ENCODE peak calls at places on chromosomes 7 and 10, in five cellular contexts. One of them, this sample, is unnamed.

GRCh38 chr10:16867990-16868389 is 50.8 kb upstream of the RSU1 start:
- DNase-seq in fibroblast of mammary gland: no peak
- DNase-seq in foreskin fibroblast: no peak
- DNase-seq in endodermal cell: no peak
- DNase-seq in left lung: no peak
- DNase-seq in this sample: no peak

GRCh38 chr7:16564909-16565426 is 38.3 kb downstream of the LRRC72 start:
- DNase-seq in fibroblast of mammary gland: peak
- DNase-seq in foreskin fibroblast: peak
- DNase-seq in endodermal cell: no peak
- DNase-seq in left lung: no peak
- DNase-seq in this sample: peak

GRCh38 chr10:79103585-79103984 is 34.8 kb downstream of the ZMIZ1 start:
- DNase-seq in fibroblast of mammary gland: no peak
- DNase-seq in foreskin fibroblast: no peak
- DNase-seq in endodermal cell: no peak
- DNase-seq in left lung: peak
- DNase-seq in this sample: no peak

GRCh38 chr7:49763791-49764190 is 9.6 kb upstream of the VWC2 start:
- DNase-seq in fibroblast of mammary gland: no peak
- DNase-seq in foreskin fibroblast: no peak
- DNase-seq in endodermal cell: no peak
- DNase-seq in left lung: no peak
- DNase-seq in this sample: no peak

GRCh38 chr7:28267012-28267411 is 86.4 kb upstream of the JAZF1 start:
- DNase-seq in fibroblast of mammary gland: no peak
- DNase-seq in foreskin fibroblast: no peak
- DNase-seq in endodermal cell: no peak
- DNase-seq in left lung: no peak
- DNase-seq in this sample: no peak

GRCh38 chr10:59857049-59857448 is 49.3 kb downstream of the CCDC6 start:
- DNase-seq in fibroblast of mammary gland: peak
- DNase-seq in foreskin fibroblast: peak
- DNase-seq in endodermal cell: no peak
- DNase-seq in left lung: no peak
- DNase-seq in this sample: no peak

GRCh38 chr7:100132697-100133137 is 6.0 kb downstream of the MBLAC1 start:
- DNase-seq in fibroblast of mammary gland: peak
- DNase-seq in foreskin fibroblast: peak
- DNase-seq in endodermal cell: peak
- DNase-seq in left lung: no peak
- DNase-seq in this sample: peak

GRCh38 chr7:146366938-146367337 is 250.3 kb downstream of the CNTNAP2 start:
- DNase-seq in fibroblast of mammary gland: peak
- DNase-seq in foreskin fibroblast: peak
- DNase-seq in endodermal cell: no peak
- DNase-seq in left lung: no peak
- DNase-seq in this sample: no peak

GRCh38 chr7:73734619-73735525 is 3.7 kb downstream of the ABHD11 start:
- DNase-seq in fibroblast of mammary gland: peak
- DNase-seq in foreskin fibroblast: peak
- DNase-seq in endodermal cell: peak
- DNase-seq in left lung: peak
- DNase-seq in this sample: peak

GRCh38 chr7:40243076-40243475 is 108.3 kb downstream of the SUGCT start:
- DNase-seq in fibroblast of mammary gland: peak
- DNase-seq in foreskin fibroblast: no peak
- DNase-seq in endodermal cell: no peak
- DNase-seq in left lung: no peak
- DNase-seq in this sample: no peak

GRCh38 chr10:1056326-1057105 is at the start of gene WDR37:
- DNase-seq in fibroblast of mammary gland: peak
- DNase-seq in foreskin fibroblast: peak
- DNase-seq in endodermal cell: peak
- DNase-seq in left lung: peak
- DNase-seq in this sample: peak

GRCh38 chr7:51121945-51122425 is 194.6 kb downstream of the COBL start:
- DNase-seq in fibroblast of mammary gland: no peak
- DNase-seq in foreskin fibroblast: peak
- DNase-seq in endodermal cell: peak
- DNase-seq in left lung: no peak
- DNase-seq in this sample: peak

GRCh38 chr7:106063692-106064091 is 48.4 kb downstream of the SYPL1 start:
- DNase-seq in fibroblast of mammary gland: no peak
- DNase-seq in foreskin fibroblast: no peak
- DNase-seq in endodermal cell: no peak
- DNase-seq in left lung: no peak
- DNase-seq in this sample: no peak

GRCh38 chr7:106067678-106068077 is 44.4 kb downstream of the SYPL1 start:
- DNase-seq in fibroblast of mammary gland: no peak
- DNase-seq in foreskin fibroblast: no peak
- DNase-seq in endodermal cell: no peak
- DNase-seq in left lung: no peak
- DNase-seq in this sample: no peak

GRCh38 chr7:106064329-106064728 is 47.8 kb downstream of the SYPL1 start:
- DNase-seq in fibroblast of mammary gland: no peak
- DNase-seq in foreskin fibroblast: no peak
- DNase-seq in endodermal cell: peak
- DNase-seq in left lung: no peak
- DNase-seq in this sample: no peak

GRCh38 chr7:106064836-106065559 is 47.1 kb downstream of the SYPL1 start:
- DNase-seq in fibroblast of mammary gland: peak
- DNase-seq in foreskin fibroblast: peak
- DNase-seq in endodermal cell: peak
- DNase-seq in left lung: peak
- DNase-seq in this sample: peak

DNA sequence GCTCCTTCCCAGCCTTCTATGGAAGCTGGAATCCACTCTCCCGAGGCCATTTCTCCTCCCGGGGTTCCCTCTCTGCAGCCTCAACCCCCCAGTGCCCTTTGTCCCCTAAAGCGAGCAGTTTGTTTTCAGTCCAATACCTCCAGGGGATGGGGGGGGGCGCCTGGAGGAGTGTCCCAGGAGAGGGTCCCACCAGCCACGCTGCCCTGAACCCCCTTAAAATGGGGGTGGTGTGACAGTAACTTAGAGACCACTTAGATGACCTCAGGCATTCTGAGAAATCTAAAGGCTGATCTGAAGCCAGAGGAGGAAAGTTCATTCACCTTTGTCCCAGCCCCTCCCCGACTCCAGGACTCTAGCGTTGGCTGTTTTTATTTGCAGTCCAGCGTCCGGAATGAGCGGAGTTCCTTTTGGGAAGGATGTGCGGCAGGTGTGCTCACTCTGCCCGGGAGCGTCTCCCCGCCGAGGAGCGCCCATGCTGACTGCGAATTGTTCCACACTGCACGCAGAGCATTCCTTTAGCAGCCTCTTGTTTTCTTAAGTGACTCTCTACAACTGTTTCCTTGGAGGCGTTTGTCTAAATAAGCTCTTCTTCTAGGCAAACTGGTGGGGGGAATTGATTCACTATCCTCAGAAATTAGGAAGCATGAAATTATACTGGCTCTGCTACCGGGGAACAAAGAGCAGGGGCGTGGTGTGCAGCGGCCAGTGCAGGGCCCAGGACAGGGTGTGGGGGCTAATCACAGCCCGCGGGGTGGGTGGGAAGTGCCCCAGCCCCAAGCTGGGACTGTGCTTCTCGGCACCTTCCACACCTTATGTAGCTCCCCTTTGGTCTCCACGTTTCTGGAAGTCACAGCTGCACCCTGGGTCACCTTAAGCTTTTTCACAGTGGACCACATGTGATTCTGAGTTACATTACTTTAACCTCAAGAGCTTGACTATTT is 46.3 kb downstream of the SYPL1 start:
- DNase-seq in fibroblast of mammary gland: peak
- DNase-seq in foreskin fibroblast: peak
- DNase-seq in endodermal cell: no peak
- DNase-seq in left lung: no peak
- DNase-seq in this sample: no peak
- TF ChIP-seq CTCF in fibroblast of mammary gland: no peak
- TF ChIP-seq CTCF in foreskin fibroblast: no peak
- TF ChIP-seq CTCF in endodermal cell: no peak
- TF ChIP-seq CTCF in left lung: no peak
- TF ChIP-seq CTCF in this sample: no peak

GRCh38 chr7:125316451-125316850 is 386.8 kb upstream of the POT1 start:
- DNase-seq in fibroblast of mammary gland: no peak
- DNase-seq in foreskin fibroblast: no peak
- DNase-seq in endodermal cell: peak
- DNase-seq in left lung: no peak
- DNase-seq in this sample: peak
- TF ChIP-seq CTCF in fibroblast of mammary gland: no peak
- TF ChIP-seq CTCF in foreskin fibroblast: no peak
- TF ChIP-seq CTCF in endodermal cell: peak
- TF ChIP-seq CTCF in left lung: no peak
- TF ChIP-seq CTCF in this sample: no peak

GRCh38 chr10:117140525-117140902 is 2.4 kb upstream of the VAX1 start:
- DNase-seq in fibroblast of mammary gland: no peak
- DNase-seq in foreskin fibroblast: no peak
- DNase-seq in endodermal cell: peak
- DNase-seq in left lung: no peak
- DNase-seq in this sample: no peak
- TF ChIP-seq CTCF in fibroblast of mammary gland: no peak
- TF ChIP-seq CTCF in foreskin fibroblast: no peak
- TF ChIP-seq CTCF in endodermal cell: no peak
- TF ChIP-seq CTCF in left lung: no peak
- TF ChIP-seq CTCF in this sample: no peak

DNA sequence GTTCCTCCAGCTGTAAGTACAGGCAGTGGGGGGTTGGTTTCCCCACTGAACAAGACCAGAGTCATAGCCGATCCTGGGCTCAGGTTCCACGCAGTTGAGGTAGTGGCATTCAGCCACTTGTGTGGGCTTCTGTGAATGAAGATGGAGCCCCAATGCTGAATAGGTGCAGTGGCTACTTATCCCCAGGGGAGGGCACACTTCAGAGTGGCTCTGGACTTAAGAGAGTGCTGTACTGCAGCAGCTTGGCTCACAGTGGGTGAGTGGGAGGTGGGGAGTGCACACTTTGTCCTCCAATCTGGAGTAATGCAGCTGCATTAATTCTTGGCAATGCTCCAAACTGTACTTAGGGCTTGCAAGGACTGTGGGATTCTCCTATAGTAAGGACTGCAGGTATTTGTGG is 81.9 kb downstream of the BUB3 start:
- DNase-seq in fibroblast of mammary gland: no peak
- DNase-seq in foreskin fibroblast: no peak
- DNase-seq in endodermal cell: peak
- DNase-seq in left lung: no peak
- DNase-seq in this sample: no peak
- TF ChIP-seq CTCF in fibroblast of mammary gland: no peak
- TF ChIP-seq CTCF in foreskin fibroblast: no peak
- TF ChIP-seq CTCF in endodermal cell: peak
- TF ChIP-seq CTCF in left lung: no peak
- TF ChIP-seq CTCF in this sample: no peak

GRCh38 chr10:103232772-103233488 is 12.8 kb upstream of the RPEL1 start:
- DNase-seq in fibroblast of mammary gland: peak
- DNase-seq in foreskin fibroblast: peak
- DNase-seq in endodermal cell: no peak
- DNase-seq in left lung: no peak
- DNase-seq in this sample: no peak

GRCh38 chr10:103235775-103236174 is 9.9 kb upstream of the RPEL1 start:
- DNase-seq in fibroblast of mammary gland: no peak
- DNase-seq in foreskin fibroblast: no peak
- DNase-seq in endodermal cell: no peak
- DNase-seq in left lung: no peak
- DNase-seq in this sample: no peak

GRCh38 chr10:103241262-103242011 is 4.2 kb upstream of the RPEL1 start:
- DNase-seq in fibroblast of mammary gland: peak
- DNase-seq in foreskin fibroblast: peak
- DNase-seq in endodermal cell: peak
- DNase-seq in left lung: peak
- DNase-seq in this sample: no peak

DNA sequence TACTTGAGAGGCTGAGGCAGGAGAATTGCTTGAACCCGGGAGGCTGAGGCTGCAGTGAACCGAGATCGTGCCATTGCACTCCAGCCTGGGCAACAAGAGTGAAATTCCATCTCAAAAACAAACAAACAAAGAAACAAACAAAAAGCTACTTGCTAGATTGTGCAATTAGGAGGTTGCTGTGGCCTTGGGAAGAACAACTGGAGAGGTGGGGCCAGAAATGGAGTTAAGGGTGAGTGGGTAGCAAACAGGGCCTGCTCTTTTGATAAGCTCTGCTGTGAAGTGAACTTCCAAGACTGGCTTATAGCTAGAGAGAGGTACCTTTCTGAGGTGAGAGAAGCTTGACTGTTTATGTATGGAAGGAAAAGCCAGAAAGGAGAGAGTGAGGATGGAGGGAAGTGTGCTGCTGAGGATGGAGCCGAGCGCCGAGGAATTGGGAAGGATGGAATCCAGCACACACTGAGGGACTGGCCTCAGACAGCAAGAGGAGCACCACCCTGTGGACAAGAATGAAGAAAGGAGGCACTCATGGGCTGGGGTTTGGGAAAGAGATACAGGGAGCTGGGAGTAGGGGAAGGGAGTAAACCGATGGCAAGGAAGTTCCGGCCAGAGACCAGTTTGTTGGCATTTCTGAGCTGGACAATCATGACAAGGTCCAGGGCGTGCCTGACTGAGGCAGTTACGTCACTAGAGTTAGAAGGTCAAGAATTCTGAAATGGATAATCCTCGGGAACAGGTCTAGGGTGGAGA is 7.0 kb upstream of the RPEL1 start:
- DNase-seq in fibroblast of mammary gland: peak
- DNase-seq in foreskin fibroblast: peak
- DNase-seq in endodermal cell: peak
- DNase-seq in left lung: no peak
- DNase-seq in this sample: no peak
- TF ChIP-seq CTCF in fibroblast of mammary gland: peak
- TF ChIP-seq CTCF in foreskin fibroblast: peak
- TF ChIP-seq CTCF in endodermal cell: peak
- TF ChIP-seq CTCF in left lung: no peak
- TF ChIP-seq CTCF in this sample: no peak

GRCh38 chr10:102392306-102392705 is 3.2 kb upstream of the NFKB2 start:
- DNase-seq in fibroblast of mammary gland: no peak
- DNase-seq in foreskin fibroblast: no peak
- DNase-seq in endodermal cell: no peak
- DNase-seq in left lung: no peak
- DNase-seq in this sample: no peak

GRCh38 chr10:102395677-102396197 is at the start of gene NFKB2:
- DNase-seq in fibroblast of mammary gland: peak
- DNase-seq in foreskin fibroblast: no peak
- DNase-seq in endodermal cell: no peak
- DNase-seq in left lung: peak
- DNase-seq in this sample: no peak

GRCh38 chr10:102394801-102395676 is 466 bp upstream of the NFKB2 start:
- DNase-seq in fibroblast of mammary gland: peak
- DNase-seq in foreskin fibroblast: peak
- DNase-seq in endodermal cell: peak
- DNase-seq in left lung: peak
- DNase-seq in this sample: peak

GRCh38 chr10:102393411-102394078 is 2.0 kb upstream of the NFKB2 start:
- DNase-seq in fibroblast of mammary gland: no peak
- DNase-seq in foreskin fibroblast: no peak
- DNase-seq in endodermal cell: no peak
- DNase-seq in left lung: no peak
- DNase-seq in this sample: no peak

GRCh38 chr10:102394079-102394800 is 1.3 kb upstream of the NFKB2 start:
- DNase-seq in fibroblast of mammary gland: peak
- DNase-seq in foreskin fibroblast: peak
- DNase-seq in endodermal cell: peak
- DNase-seq in left lung: peak
- DNase-seq in this sample: peak
- TF ChIP-seq CTCF in fibroblast of mammary gland: no peak
- TF ChIP-seq CTCF in foreskin fibroblast: no peak
- TF ChIP-seq CTCF in endodermal cell: peak
- TF ChIP-seq CTCF in left lung: no peak
- TF ChIP-seq CTCF in this sample: peak